ENCODE peak calls at places on chromosomes 16 and 17, in five cellular contexts. B is SK-N-SH, D is GM12878, P is HepG2, Y is K562. Q is an unnamed sample.

GRCh38 chr17:77555741-77556291 is 402.7 kb upstream of the TNRC6C start:
- DNase-seq in B (peak; percentile 92), D (no peak), P (no peak), Y (no peak), Q (no peak)

GRCh38 chr16:80007216-80007615 is 406.7 kb upstream of the MAF start:
- DNase-seq in B (no peak), D (no peak), P (no peak), Y (no peak), Q (no peak)

GRCh38 chr16:29943846-29944669 is 17.8 kb upstream of the TMEM219 start:
- DNase-seq in B (no peak), D (no peak), P (peak; percentile 91), Y (peak; percentile 76), Q (peak; percentile 87)

GRCh38 chr16:83501481-83501880 is 306.3 kb upstream of the HSBP1 start:
- DNase-seq in B (no peak), D (no peak), P (no peak), Y (no peak), Q (no peak)

GRCh38 chr17:47875586-47875985 is 20.4 kb upstream of the SP2 start:
- DNase-seq in B (no peak), D (no peak), P (no peak), Y (no peak), Q (no peak)

GRCh38 chr17:72244942-72245341 is 124.1 kb downstream of the SOX9 start:
- DNase-seq in B (no peak), D (no peak), P (no peak), Y (no peak), Q (no peak)

GRCh38 chr16:84800579-84800978 is 19.2 kb upstream of the CRISPLD2 start:
- DNase-seq in B (no peak), D (no peak), P (no peak), Y (no peak), Q (no peak)

GRCh38 chr16:13935408-13935807 is 15.5 kb downstream of the ERCC4 start:
- DNase-seq in B (no peak), D (no peak), P (peak; percentile 34), Y (peak; percentile 49), Q (peak; percentile 58)

GRCh38 chr17:3890082-3890892 is 2.6 kb downstream of the CAMKK1 start:
- DNase-seq in B (peak; percentile 83), D (no peak), P (no peak), Y (peak; percentile 24), Q (no peak)

GRCh38 chr16:24208710-24209109 is 47.4 kb upstream of the CACNG3 start:
- DNase-seq in B (peak; percentile 12), D (no peak), P (no peak), Y (no peak), Q (no peak)

GRCh38 chr17:3870871-3871306 is 22.0 kb downstream of the CAMKK1 start:
- DNase-seq in B (no peak), D (no peak), P (no peak), Y (peak; percentile 23), Q (no peak)

GRCh38 chr16:55651841-55652824 is 3.7 kb upstream of the SLC6A2 start:
- DNase-seq in B (peak; percentile 81), D (no peak), P (no peak), Y (no peak), Q (no peak)

GRCh38 chr17:35716897-35717839 is 14.3 kb upstream of the RASL10B start:
- DNase-seq in B (no peak), D (no peak), P (no peak), Y (no peak), Q (no peak)

GRCh38 chr17:81419333-81419885 is 24.2 kb downstream of the BAHCC1 start:
- DNase-seq in B (peak; percentile 95), D (no peak), P (no peak), Y (peak; percentile 86), Q (peak; percentile 76)

GRCh38 chr17:77482375-77483127 is 341.8 kb downstream of the SEC14L1 start:
- DNase-seq in B (no peak), D (no peak), P (no peak), Y (no peak), Q (no peak)

GRCh38 chr17:50916708-50917417 is 50.7 kb upstream of the TOB1 start:
- DNase-seq in B (no peak), D (no peak), P (no peak), Y (no peak), Q (no peak)
- TF ChIP-seq FOXM1 in B (no peak), D (no peak), P (no peak), Y (no peak), Q (no peak)

GRCh38 chr17:2697611-2698162 is 13.9 kb downstream of the CLUH start:
- DNase-seq in B (peak; percentile 36), D (no peak), P (no peak), Y (no peak), Q (no peak)

GRCh38 chr17:2695243-2695960 is 16.2 kb downstream of the CLUH start:
- DNase-seq in B (peak; percentile 28), D (no peak), P (no peak), Y (no peak), Q (no peak)

GRCh38 chr17:2693561-2694380 is 17.8 kb downstream of the CLUH start:
- DNase-seq in B (peak; percentile 27), D (no peak), P (no peak), Y (no peak), Q (no peak)

GRCh38 chr17:2694381-2695242 is 17.0 kb downstream of the CLUH start:
- DNase-seq in B (peak; percentile 39), D (no peak), P (no peak), Y (no peak), Q (no peak)

GRCh38 chr17:2695961-2696760 is 15.4 kb downstream of the CLUH start:
- DNase-seq in B (peak; percentile 32), D (no peak), P (no peak), Y (no peak), Q (no peak)
- TF ChIP-seq FOXM1 in B (no peak), D (no peak), P (no peak), Y (no peak), Q (no peak)

DNA sequence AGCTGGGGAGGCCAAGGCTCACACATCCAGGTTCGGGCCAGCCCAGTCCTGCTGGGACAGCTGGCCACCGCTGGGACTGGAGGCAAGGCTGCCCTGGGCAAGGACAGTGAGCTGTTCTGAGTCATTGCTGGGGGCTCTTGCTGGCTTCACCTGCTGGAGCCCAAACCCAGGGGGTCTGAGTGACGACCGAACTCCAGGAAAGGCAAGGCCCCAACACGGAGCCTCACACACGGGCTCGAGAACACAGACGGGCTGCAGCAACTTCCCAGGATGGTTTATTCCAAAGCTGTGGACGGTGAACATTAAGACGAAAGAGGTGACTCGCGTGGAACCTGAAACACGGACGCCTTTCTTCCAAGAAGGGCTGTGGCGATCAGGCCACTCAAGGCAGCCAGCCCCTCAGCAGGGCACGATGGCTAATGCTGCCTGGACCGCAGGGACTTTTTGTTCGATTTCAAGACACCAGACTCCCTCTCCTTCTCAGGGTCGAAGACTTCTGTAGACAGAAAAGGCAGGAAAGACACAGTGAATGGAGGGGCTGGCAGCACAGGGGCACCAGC is 21.5 kb downstream of the KDM8 start:
- DNase-seq in B (no peak), D (no peak), P (no peak), Y (no peak), Q (no peak)
- TF ChIP-seq FOXM1 in B (no peak), D (no peak), P (no peak), Y (no peak), Q (no peak)

DNA sequence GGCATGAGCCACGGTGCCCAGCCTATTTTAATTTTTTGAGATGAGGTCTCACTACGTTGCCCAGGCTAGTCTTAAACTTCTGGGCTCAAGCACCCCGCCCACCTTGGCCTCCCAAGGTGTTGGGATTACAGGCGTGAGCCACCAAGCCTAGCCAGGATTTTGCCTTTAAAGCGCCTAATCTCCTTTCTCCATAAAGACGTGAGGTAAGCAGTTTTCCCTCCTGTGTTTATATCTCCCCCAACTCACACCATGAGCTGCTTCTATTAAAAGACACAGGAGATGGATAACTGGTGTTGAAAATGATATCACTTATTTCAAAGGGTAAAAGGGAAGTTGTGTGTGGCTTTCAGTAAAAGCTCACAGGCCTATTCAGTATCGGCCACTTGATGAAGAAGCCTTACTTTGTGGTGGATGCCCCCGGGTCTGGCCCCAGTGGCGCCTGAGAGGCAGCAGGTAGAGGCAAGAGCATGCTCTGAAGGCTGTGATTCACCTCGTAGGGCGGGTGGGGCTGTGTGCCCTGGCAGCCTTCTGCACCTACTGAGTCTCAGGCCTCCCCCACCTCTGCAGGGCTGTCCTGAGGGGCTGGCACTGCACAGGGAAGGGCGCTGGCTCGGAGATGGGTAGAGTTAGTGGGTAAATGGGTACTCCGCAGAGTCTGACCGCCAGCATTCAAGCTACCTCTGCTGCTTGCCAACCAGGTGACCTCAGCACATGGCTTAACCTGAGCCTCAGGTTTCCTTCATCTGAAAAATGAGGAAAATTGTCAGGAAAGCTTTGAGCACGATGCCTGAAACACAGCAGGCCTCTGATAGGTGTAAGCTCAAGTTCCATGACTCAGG is 146.8 kb downstream of the CLEC16A start:
- DNase-seq in B (no peak), D (no peak), P (no peak), Y (no peak), Q (no peak)
- TF ChIP-seq FOXM1 in B (no peak), D (no peak), P (no peak), Y (no peak), Q (no peak)

GRCh38 chr16:31246296-31246695 is 13.5 kb upstream of the ITGAM start:
- DNase-seq in B (no peak), D (no peak), P (no peak), Y (peak; percentile 2), Q (no peak)

GRCh38 chr16:31248344-31248743 is 11.4 kb upstream of the ITGAM start:
- DNase-seq in B (no peak), D (no peak), P (no peak), Y (peak; percentile 10), Q (no peak)

GRCh38 chr16:31242197-31242596 is 17.6 kb upstream of the ITGAM start:
- DNase-seq in B (no peak), D (no peak), P (no peak), Y (peak; percentile 2), Q (no peak)

GRCh38 chr16:31243734-31244670 is 15.8 kb upstream of the ITGAM start:
- DNase-seq in B (no peak), D (peak; percentile 53), P (no peak), Y (peak; percentile 2), Q (no peak)
- TF ChIP-seq FOXM1 in B (no peak), D (no peak), P (no peak), Y (no peak), Q (no peak)